ENCODE peak calls at places on chromosomes 13 and 19, in nine cellular contexts. One of them, this sample, is unnamed.

GRCh38 chr19:14818588-14818987 is 16.4 kb downstream of the OR7A5 start:
- DNase-seq in fibroblast of lung: no peak
- DNase-seq in astrocyte of the hippocampus: no peak
- DNase-seq in CD8-positive, alpha-beta T cell: no peak
- DNase-seq in MCF 10A: no peak
- DNase-seq in aorta: no peak
- DNase-seq in stimulated activated CD8-positive, alpha-beta memory T cell treated with anti-CD3 and anti-CD28 coated beads, Interleukin-4, amount 100 ng/mL, for 48 hours: no peak
- DNase-seq in bronchial epithelial cell: no peak
- DNase-seq in osteoblast: no peak
- DNase-seq in this sample: no peak

GRCh38 chr13:78102121-78102677 is 183.6 kb upstream of the EDNRB start:
- DNase-seq in aorta: peak; percentile 58
- DNase-seq in fibroblast of lung: peak; percentile 54
- DNase-seq in astrocyte of the hippocampus: peak; percentile 4
- DNase-seq in osteoblast: peak; percentile 74
- DNase-seq in MCF 10A: peak; percentile 66
- DNase-seq in stimulated activated CD8-positive, alpha-beta memory T cell treated with anti-CD3 and anti-CD28 coated beads, Interleukin-4, amount 100 ng/mL, for 48 hours: no peak
- DNase-seq in CD8-positive, alpha-beta T cell: no peak
- DNase-seq in bronchial epithelial cell: peak; percentile 29
- DNase-seq in this sample: no peak

GRCh38 chr13:66313408-66313807 is 916.7 kb downstream of the PCDH9 start:
- DNase-seq in aorta: no peak
- DNase-seq in bronchial epithelial cell: no peak
- DNase-seq in astrocyte of the hippocampus: peak; percentile 24
- DNase-seq in stimulated activated CD8-positive, alpha-beta memory T cell treated with anti-CD3 and anti-CD28 coated beads, Interleukin-4, amount 100 ng/mL, for 48 hours: no peak
- DNase-seq in MCF 10A: peak; percentile 53
- DNase-seq in fibroblast of lung: peak; percentile 47
- DNase-seq in CD8-positive, alpha-beta T cell: no peak
- DNase-seq in osteoblast: no peak
- DNase-seq in this sample: no peak

GRCh38 chr13:34578471-34578870 is 363.6 kb upstream of the NBEA start:
- DNase-seq in aorta: no peak
- DNase-seq in osteoblast: no peak
- DNase-seq in astrocyte of the hippocampus: no peak
- DNase-seq in stimulated activated CD8-positive, alpha-beta memory T cell treated with anti-CD3 and anti-CD28 coated beads, Interleukin-4, amount 100 ng/mL, for 48 hours: no peak
- DNase-seq in bronchial epithelial cell: peak; percentile 93
- DNase-seq in MCF 10A: peak; percentile 80
- DNase-seq in CD8-positive, alpha-beta T cell: no peak
- DNase-seq in fibroblast of lung: peak; percentile 40
- DNase-seq in this sample: no peak

GRCh38 chr13:40158218-40158617 is 502.8 kb downstream of the COG6 start:
- DNase-seq in astrocyte of the hippocampus: no peak
- DNase-seq in stimulated activated CD8-positive, alpha-beta memory T cell treated with anti-CD3 and anti-CD28 coated beads, Interleukin-4, amount 100 ng/mL, for 48 hours: no peak
- DNase-seq in fibroblast of lung: no peak
- DNase-seq in bronchial epithelial cell: peak; percentile 82
- DNase-seq in CD8-positive, alpha-beta T cell: no peak
- DNase-seq in aorta: no peak
- DNase-seq in osteoblast: no peak
- DNase-seq in MCF 10A: no peak
- DNase-seq in this sample: no peak

GRCh38 chr13:98909016-98909415 is 68.8 kb downstream of the DOCK9 start:
- DNase-seq in fibroblast of lung: no peak
- DNase-seq in stimulated activated CD8-positive, alpha-beta memory T cell treated with anti-CD3 and anti-CD28 coated beads, Interleukin-4, amount 100 ng/mL, for 48 hours: no peak
- DNase-seq in bronchial epithelial cell: peak; percentile 89
- DNase-seq in aorta: no peak
- DNase-seq in CD8-positive, alpha-beta T cell: no peak
- DNase-seq in MCF 10A: peak; percentile 11
- DNase-seq in astrocyte of the hippocampus: no peak
- DNase-seq in osteoblast: no peak
- DNase-seq in this sample: no peak

GRCh38 chr19:56116606-56117005 is 4.5 kb downstream of the ZNF787 start:
- DNase-seq in aorta: no peak
- DNase-seq in stimulated activated CD8-positive, alpha-beta memory T cell treated with anti-CD3 and anti-CD28 coated beads, Interleukin-4, amount 100 ng/mL, for 48 hours: no peak
- DNase-seq in astrocyte of the hippocampus: no peak
- DNase-seq in osteoblast: peak; percentile 6
- DNase-seq in fibroblast of lung: no peak
- DNase-seq in bronchial epithelial cell: no peak
- DNase-seq in CD8-positive, alpha-beta T cell: no peak
- DNase-seq in MCF 10A: no peak
- DNase-seq in this sample: no peak

GRCh38 chr19:31105761-31106160 is 243.5 kb downstream of the TSHZ3 start:
- DNase-seq in CD8-positive, alpha-beta T cell: no peak
- DNase-seq in aorta: no peak
- DNase-seq in stimulated activated CD8-positive, alpha-beta memory T cell treated with anti-CD3 and anti-CD28 coated beads, Interleukin-4, amount 100 ng/mL, for 48 hours: no peak
- DNase-seq in osteoblast: no peak
- DNase-seq in astrocyte of the hippocampus: no peak
- DNase-seq in fibroblast of lung: no peak
- DNase-seq in bronchial epithelial cell: no peak
- DNase-seq in MCF 10A: no peak
- DNase-seq in this sample: no peak

GRCh38 chr13:109781384-109782065 is 4.9 kb downstream of the IRS2 start:
- DNase-seq in osteoblast: peak; percentile 78
- DNase-seq in MCF 10A: peak; percentile 62
- DNase-seq in fibroblast of lung: peak; percentile 46
- DNase-seq in stimulated activated CD8-positive, alpha-beta memory T cell treated with anti-CD3 and anti-CD28 coated beads, Interleukin-4, amount 100 ng/mL, for 48 hours: no peak
- DNase-seq in CD8-positive, alpha-beta T cell: no peak
- DNase-seq in aorta: no peak
- DNase-seq in astrocyte of the hippocampus: peak; percentile 50
- DNase-seq in bronchial epithelial cell: no peak
- DNase-seq in this sample: peak; percentile 82

This sample was measured in ovary.